ENCODE peak calls at places on chromosomes 3 and 15, in five cellular contexts. One of them, this sample, is unnamed.

GRCh38 chr15:25527118-25527517 is 88.3 kb upstream of the UBE3A start:
- DNase-seq in fibroblast of mammary gland: peak; percentile 18
- DNase-seq in DND-41: no peak
- DNase-seq in Panc1: no peak
- DNase-seq in brain microvascular endothelial cell: no peak
- DNase-seq in this sample: no peak

GRCh38 chr15:94930441-94930840 is 699.1 kb downstream of the MCTP2 start:
- DNase-seq in fibroblast of mammary gland: peak; percentile 9
- DNase-seq in DND-41: no peak
- DNase-seq in Panc1: no peak
- DNase-seq in brain microvascular endothelial cell: no peak
- DNase-seq in this sample: no peak

GRCh38 chr15:85766007-85766831 is 28.5 kb downstream of the KLHL25 start:
- DNase-seq in fibroblast of mammary gland: no peak
- DNase-seq in DND-41: no peak
- DNase-seq in Panc1: no peak
- DNase-seq in brain microvascular endothelial cell: no peak
- DNase-seq in this sample: no peak

GRCh38 chr3:168091961-168092360 is 3.8 kb downstream of the GOLIM4 start:
- DNase-seq in fibroblast of mammary gland: no peak
- DNase-seq in DND-41: no peak
- DNase-seq in Panc1: no peak
- DNase-seq in brain microvascular endothelial cell: no peak
- DNase-seq in this sample: no peak

GRCh38 chr15:26971303-26972018 is 480 bp downstream of the GABRG3 start:
- DNase-seq in fibroblast of mammary gland: no peak
- DNase-seq in DND-41: no peak
- DNase-seq in Panc1: no peak
- DNase-seq in brain microvascular endothelial cell: no peak
- DNase-seq in this sample: no peak

GRCh38 chr3:107432013-107432515 is 54.8 kb downstream of the CCDC54 start:
- DNase-seq in fibroblast of mammary gland: peak; percentile 37
- DNase-seq in DND-41: no peak
- DNase-seq in Panc1: no peak
- DNase-seq in brain microvascular endothelial cell: no peak
- DNase-seq in this sample: no peak

GRCh38 chr15:69760263-69760855 is 307.7 kb downstream of the RPLP1 start:
- DNase-seq in fibroblast of mammary gland: peak; percentile 87
- DNase-seq in DND-41: no peak
- DNase-seq in Panc1: no peak
- DNase-seq in brain microvascular endothelial cell: peak; percentile 36
- DNase-seq in this sample: no peak

GRCh38 chr3:157541506-157542236 is 38.5 kb upstream of the VEPH1 start:
- DNase-seq in fibroblast of mammary gland: no peak
- DNase-seq in DND-41: no peak
- DNase-seq in Panc1: no peak
- DNase-seq in brain microvascular endothelial cell: no peak
- DNase-seq in this sample: no peak

GRCh38 chr3:128293930-128294329 is 140.6 kb downstream of the EEFSEC start:
- DNase-seq in fibroblast of mammary gland: no peak
- DNase-seq in DND-41: no peak
- DNase-seq in Panc1: no peak
- DNase-seq in brain microvascular endothelial cell: no peak
- DNase-seq in this sample: no peak

GRCh38 chr3:43964640-43965039 is 273.9 kb downstream of the ABHD5 start:
- DNase-seq in fibroblast of mammary gland: no peak
- DNase-seq in DND-41: no peak
- DNase-seq in Panc1: no peak
- DNase-seq in brain microvascular endothelial cell: no peak
- DNase-seq in this sample: no peak

GRCh38 chr15:44623178-44623577 is 40.3 kb downstream of the SPG11 start:
- DNase-seq in fibroblast of mammary gland: no peak
- DNase-seq in DND-41: no peak
- DNase-seq in Panc1: no peak
- DNase-seq in brain microvascular endothelial cell: no peak
- DNase-seq in this sample: no peak

GRCh38 chr15:37744521-37744920 is 189.9 kb upstream of the TMCO5A start:
- DNase-seq in fibroblast of mammary gland: no peak
- DNase-seq in DND-41: no peak
- DNase-seq in Panc1: no peak
- DNase-seq in brain microvascular endothelial cell: no peak
- DNase-seq in this sample: no peak

GRCh38 chr3:64650096-64650622 is 37.6 kb downstream of the ADAMTS9 start:
- DNase-seq in fibroblast of mammary gland: no peak
- DNase-seq in DND-41: no peak
- DNase-seq in Panc1: no peak
- DNase-seq in brain microvascular endothelial cell: no peak
- DNase-seq in this sample: no peak

GRCh38 chr15:40108061-40108854 is 421 bp downstream of the BMF start:
- DNase-seq in fibroblast of mammary gland: peak; percentile 58
- DNase-seq in DND-41: no peak
- DNase-seq in Panc1: no peak
- DNase-seq in brain microvascular endothelial cell: no peak
- DNase-seq in this sample: no peak

GRCh38 chr15:40104865-40105516 is 3.7 kb downstream of the BMF start:
- DNase-seq in fibroblast of mammary gland: peak; percentile 78
- DNase-seq in DND-41: peak; percentile 72
- DNase-seq in Panc1: no peak
- DNase-seq in brain microvascular endothelial cell: peak; percentile 73
- DNase-seq in this sample: no peak

GRCh38 chr15:40105517-40106202 is 3.0 kb downstream of the BMF start:
- DNase-seq in fibroblast of mammary gland: no peak
- DNase-seq in DND-41: no peak
- DNase-seq in Panc1: no peak
- DNase-seq in brain microvascular endothelial cell: no peak
- DNase-seq in this sample: no peak

GRCh38 chr15:40104296-40104864 is 4.3 kb downstream of the BMF start:
- DNase-seq in fibroblast of mammary gland: no peak
- DNase-seq in DND-41: no peak
- DNase-seq in Panc1: no peak
- DNase-seq in brain microvascular endothelial cell: no peak
- DNase-seq in this sample: no peak

GRCh38 chr15:40106203-40107161 is 2.2 kb downstream of the BMF start:
- DNase-seq in fibroblast of mammary gland: peak; percentile 53
- DNase-seq in DND-41: no peak
- DNase-seq in Panc1: no peak
- DNase-seq in brain microvascular endothelial cell: no peak
- DNase-seq in this sample: peak; percentile 77
- H3K4me3 ChIP-seq in fibroblast of mammary gland: no peak overlapping the region
- H3K4me3 ChIP-seq in DND-41: no peak overlapping the region
- H3K4me3 ChIP-seq in Panc1: no peak overlapping the region
- H3K4me3 ChIP-seq in brain microvascular endothelial cell: no peak overlapping the region
- H3K4me3 ChIP-seq in this sample: peak overlapping the region; percentile 46

GRCh38 chr3:35064761-35065160 is 574.6 kb upstream of the ARPP21 start:
- DNase-seq in fibroblast of mammary gland: no peak
- DNase-seq in DND-41: no peak
- DNase-seq in Panc1: no peak
- DNase-seq in brain microvascular endothelial cell: no peak
- DNase-seq in this sample: no peak
- TF ChIP-seq CTCF in fibroblast of mammary gland: no peak
- TF ChIP-seq CTCF in DND-41: no peak
- TF ChIP-seq CTCF in Panc1: no peak
- TF ChIP-seq CTCF in brain microvascular endothelial cell: no peak
- TF ChIP-seq CTCF in this sample: no peak

GRCh38 chr3:71893702-71894479 is 108.9 kb upstream of the PROK2 start:
- DNase-seq in fibroblast of mammary gland: no peak
- DNase-seq in DND-41: no peak
- DNase-seq in Panc1: no peak
- DNase-seq in brain microvascular endothelial cell: no peak
- DNase-seq in this sample: no peak
- H3K4me3 ChIP-seq in fibroblast of mammary gland: no peak overlapping the region
- H3K4me3 ChIP-seq in DND-41: no peak overlapping the region
- H3K4me3 ChIP-seq in Panc1: no peak overlapping the region
- H3K4me3 ChIP-seq in brain microvascular endothelial cell: no peak overlapping the region
- H3K4me3 ChIP-seq in this sample: no peak overlapping the region

GRCh38 chr3:46861293-46861995 is 1.8 kb downstream of the MYL3 start:
- DNase-seq in fibroblast of mammary gland: no peak
- DNase-seq in DND-41: no peak
- DNase-seq in Panc1: no peak
- DNase-seq in brain microvascular endothelial cell: no peak
- DNase-seq in this sample: no peak
- TF ChIP-seq CTCF in fibroblast of mammary gland: no peak
- TF ChIP-seq CTCF in DND-41: no peak
- TF ChIP-seq CTCF in Panc1: no peak
- TF ChIP-seq CTCF in brain microvascular endothelial cell: no peak
- TF ChIP-seq CTCF in this sample: no peak

GRCh38 chr3:71168043-71168720 is 415.3 kb downstream of the FOXP1 start:
- DNase-seq in fibroblast of mammary gland: peak; percentile 87
- DNase-seq in DND-41: no peak
- DNase-seq in Panc1: no peak
- DNase-seq in brain microvascular endothelial cell: peak; percentile 64
- DNase-seq in this sample: no peak

GRCh38 chr3:71166366-71166765 is 417.2 kb downstream of the FOXP1 start:
- DNase-seq in fibroblast of mammary gland: no peak
- DNase-seq in DND-41: no peak
- DNase-seq in Panc1: no peak
- DNase-seq in brain microvascular endothelial cell: no peak
- DNase-seq in this sample: no peak

GRCh38 chr3:71166839-71167238 is 416.7 kb downstream of the FOXP1 start:
- DNase-seq in fibroblast of mammary gland: no peak
- DNase-seq in DND-41: no peak
- DNase-seq in Panc1: no peak
- DNase-seq in brain microvascular endothelial cell: no peak
- DNase-seq in this sample: no peak

GRCh38 chr3:71171246-71171645 is 412.3 kb downstream of the FOXP1 start:
- DNase-seq in fibroblast of mammary gland: no peak
- DNase-seq in DND-41: no peak
- DNase-seq in Panc1: no peak
- DNase-seq in brain microvascular endothelial cell: no peak
- DNase-seq in this sample: no peak

DNA sequence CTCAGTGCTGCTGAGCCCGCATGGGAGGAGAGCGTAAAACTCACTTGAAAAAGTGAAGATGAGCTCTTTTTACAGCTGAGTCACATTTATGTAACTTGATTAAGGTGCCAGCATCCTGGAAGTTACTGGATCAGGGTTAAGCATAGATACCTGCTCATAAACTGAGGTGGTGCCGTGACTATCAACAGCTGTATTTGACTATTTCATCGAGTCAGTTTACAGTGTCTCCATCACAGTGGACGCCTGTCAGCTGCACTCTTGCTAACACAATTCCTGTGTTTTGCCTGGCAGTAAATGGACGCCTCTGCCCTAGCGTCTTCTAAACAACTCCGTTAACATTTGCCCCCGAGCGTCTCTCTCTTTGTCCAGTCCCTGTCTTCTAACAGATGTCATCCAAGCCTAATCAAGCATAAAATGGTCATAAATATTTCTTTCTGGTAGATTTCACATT is 414.5 kb downstream of the FOXP1 start:
- DNase-seq in fibroblast of mammary gland: peak; percentile 49
- DNase-seq in DND-41: no peak
- DNase-seq in Panc1: no peak
- DNase-seq in brain microvascular endothelial cell: no peak
- DNase-seq in this sample: no peak
- H3K4me3 ChIP-seq in fibroblast of mammary gland: no peak overlapping the region
- H3K4me3 ChIP-seq in DND-41: no peak overlapping the region
- H3K4me3 ChIP-seq in Panc1: no peak overlapping the region
- H3K4me3 ChIP-seq in brain microvascular endothelial cell: no peak overlapping the region
- H3K4me3 ChIP-seq in this sample: no peak overlapping the region

GRCh38 chr3:117761992-117762944 is 1052.7 kb downstream of the TUSC7 start:
- DNase-seq in fibroblast of mammary gland: no peak
- DNase-seq in DND-41: no peak
- DNase-seq in Panc1: no peak
- DNase-seq in brain microvascular endothelial cell: no peak
- DNase-seq in this sample: no peak

GRCh38 chr3:117763561-117763960 is 1054.0 kb downstream of the TUSC7 start:
- DNase-seq in fibroblast of mammary gland: no peak
- DNase-seq in DND-41: no peak
- DNase-seq in Panc1: no peak
- DNase-seq in brain microvascular endothelial cell: no peak
- DNase-seq in this sample: no peak
- TF ChIP-seq CTCF in fibroblast of mammary gland: no peak
- TF ChIP-seq CTCF in DND-41: no peak
- TF ChIP-seq CTCF in Panc1: no peak
- TF ChIP-seq CTCF in brain microvascular endothelial cell: no peak
- TF ChIP-seq CTCF in this sample: no peak

DNA sequence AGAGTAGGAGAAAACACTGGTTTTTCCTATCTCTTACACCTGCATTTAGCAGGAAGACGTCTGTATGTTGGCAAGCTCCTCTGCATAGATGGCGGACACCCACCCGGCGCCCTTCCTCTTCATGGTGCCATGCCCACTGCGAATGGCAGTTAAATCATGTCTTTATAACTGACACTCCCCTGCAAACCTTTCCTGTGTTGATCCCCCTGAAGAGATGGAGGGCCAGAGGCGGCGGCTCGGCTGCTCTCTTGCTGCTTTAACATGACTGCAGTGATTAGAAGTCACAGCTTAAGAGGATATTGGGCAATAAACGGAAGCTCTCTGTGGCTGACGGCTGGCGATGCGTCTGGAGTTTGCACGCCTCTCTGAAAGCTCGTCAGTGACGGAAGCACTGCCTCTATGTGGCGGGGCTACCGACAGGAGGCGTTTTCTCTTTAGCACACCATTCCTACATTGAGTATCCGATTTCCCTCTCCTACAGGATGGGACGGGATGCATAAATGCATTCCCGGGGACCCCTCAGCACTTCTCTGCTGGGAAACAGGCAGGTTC is 25.5 kb upstream of the SNRPA1 start:
- DNase-seq in fibroblast of mammary gland: peak; percentile 15
- DNase-seq in DND-41: peak; percentile 77
- DNase-seq in Panc1: no peak
- DNase-seq in brain microvascular endothelial cell: peak; percentile 53
- DNase-seq in this sample: no peak
- H3K4me3 ChIP-seq in fibroblast of mammary gland: no peak overlapping the region
- H3K4me3 ChIP-seq in DND-41: peak overlapping the region; percentile 43
- H3K4me3 ChIP-seq in Panc1: no peak overlapping the region
- H3K4me3 ChIP-seq in brain microvascular endothelial cell: no peak overlapping the region
- H3K4me3 ChIP-seq in this sample: no peak overlapping the region

GRCh38 chr3:58237238-58237939 is at the start of gene ABHD6:
- DNase-seq in fibroblast of mammary gland: peak; percentile 44
- DNase-seq in DND-41: peak; percentile 81
- DNase-seq in Panc1: no peak
- DNase-seq in brain microvascular endothelial cell: peak; percentile 57
- DNase-seq in this sample: no peak
- TF ChIP-seq CTCF in fibroblast of mammary gland: no peak
- TF ChIP-seq CTCF in DND-41: peak; percentile 45
- TF ChIP-seq CTCF in Panc1: peak; percentile 64
- TF ChIP-seq CTCF in brain microvascular endothelial cell: no peak
- TF ChIP-seq CTCF in this sample: peak; percentile 30

This sample was measured in GM12864.